ENCODE peak calls at places on chromosome 4, in five cellular contexts. M is CD8-positive, alpha-beta T cell; W is lung; V is endothelial cell of umbilical vein; F is breast epithelium. Y is an unnamed sample.
A peak's percentile ranks its signal among the peaks of the same experiment; 100 is the strongest.

GRCh38 chr4:39054497-39054896 is 7.5 kb upstream of the KLHL5 start:
- DNase-seq in W (no peak), V (no peak), M (no peak), F (no peak), Y (no peak)

GRCh38 chr4:111064342-111064993 is 441.6 kb upstream of the PITX2 start:
- DNase-seq in F (no peak), V (no peak), W (no peak), M (no peak), Y (no peak)

GRCh38 chr4:54525602-54526001 is 132.2 kb upstream of the KIT start:
- DNase-seq in V (no peak), F (peak; percentile 73), W (no peak), M (no peak), Y (no peak)

GRCh38 chr4:83852085-83852451 is 316.2 kb downstream of the GPAT3 start:
- DNase-seq in F (no peak), W (no peak), V (no peak), M (no peak), Y (no peak)

GRCh38 chr4:107989162-107989536 is 540 bp upstream of the HADH start:
- DNase-seq in V (no peak), M (no peak), W (no peak), F (no peak), Y (no peak)

GRCh38 chr4:99679204-99679603 is 21.6 kb upstream of the C4orf54 start:
- DNase-seq in V (no peak), W (no peak), F (no peak), M (no peak), Y (peak; percentile 34)

GRCh38 chr4:152817331-152817730 is 37.6 kb downstream of the ARFIP1 start:
- DNase-seq in F (no peak), M (no peak), V (peak; percentile 49), W (no peak), Y (no peak)

GRCh38 chr4:4424499-4425115 is 37.7 kb downstream of the NSG1 start:
- DNase-seq in F (no peak), W (no peak), M (peak; percentile 23), V (no peak), Y (no peak)

GRCh38 chr4:17502764-17503163 is 9.1 kb downstream of the QDPR start:
- DNase-seq in M (no peak), W (no peak), V (no peak), F (no peak), Y (no peak)

GRCh38 chr4:182547435-182547834 is 304.2 kb downstream of the TENM3 start:
- DNase-seq in M (no peak), V (no peak), F (no peak), W (no peak), Y (no peak)

GRCh38 chr4:73704314-73705055 is 35.9 kb upstream of the CXCL8 start:
- DNase-seq in V (peak; percentile 99), F (peak; percentile 71), W (peak; percentile 82), M (no peak), Y (no peak)

GRCh38 chr4:89751416-89751815 is 85.5 kb downstream of the SNCA start:
- DNase-seq in V (no peak), W (no peak), F (no peak), M (no peak), Y (no peak)

GRCh38 chr4:121177238-121178137 is 13.4 kb upstream of the TNIP3 start:
- DNase-seq in F (no peak), W (no peak), V (no peak), M (no peak), Y (no peak)

GRCh38 chr4:168645933-168646768 is 149.3 kb downstream of the PALLD start:
- DNase-seq in W (no peak), M (no peak), F (no peak), V (no peak), Y (peak; percentile 40)

GRCh38 chr4:150782921-150783320 is 201.0 kb downstream of the MAB21L2 start:
- DNase-seq in V (peak; percentile 28), M (no peak), F (no peak), W (no peak), Y (no peak)

GRCh38 chr4:152944678-152945320 is 8.7 kb downstream of the FHDC1 start:
- DNase-seq in M (no peak), W (no peak), V (no peak), F (no peak), Y (no peak)

GRCh38 chr4:95151255-95151654 is 393.5 kb downstream of the BMPR1B start:
- DNase-seq in V (no peak), W (no peak), M (no peak), F (no peak), Y (no peak)

GRCh38 chr4:78560296-78560963 is 8.9 kb downstream of the ANXA3 start:
- DNase-seq in M (no peak), V (peak; percentile 88), F (no peak), W (no peak), Y (peak; percentile 27)

GRCh38 chr4:17809667-17810066 is 890 bp downstream of the DCAF16 start:
- DNase-seq in W (no peak), V (peak; percentile 14), M (no peak), F (no peak), Y (no peak)

GRCh38 chr4:2829321-2829932 is 14.2 kb upstream of the ADD1 start:
- DNase-seq in F (no peak), W (no peak), M (no peak), V (no peak), Y (no peak)

GRCh38 chr4:5899396-5899795 is 6.5 kb upstream of the CRMP1 start:
- DNase-seq in F (no peak), W (no peak), V (no peak), M (no peak), Y (no peak)

GRCh38 chr4:146269228-146269653 is 54.9 kb downstream of the REELD1 start:
- DNase-seq in F (no peak), V (no peak), W (no peak), M (no peak), Y (no peak)

DNA sequence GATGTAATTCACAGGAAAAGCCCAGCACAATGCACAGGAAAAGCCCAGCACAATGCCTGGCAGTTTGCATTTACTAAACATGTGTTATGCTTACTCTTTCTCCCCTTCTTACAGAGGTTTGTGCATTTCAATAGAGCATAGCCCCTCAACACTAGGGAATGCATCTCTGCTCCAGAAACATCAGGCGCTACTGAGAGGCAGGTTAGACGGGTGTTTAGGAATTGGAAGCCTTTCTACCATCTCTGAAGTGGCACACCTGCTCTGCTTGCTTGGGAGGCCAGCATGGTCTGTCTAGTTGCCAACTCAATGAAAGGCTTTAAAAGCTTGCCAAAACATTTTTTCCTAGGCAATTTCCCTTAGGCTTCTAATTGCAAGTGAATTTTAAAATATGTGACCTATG is 55.7 kb downstream of the GRID2 start:
- DNase-seq in V (peak; percentile 1), W (no peak), M (no peak), F (no peak), Y (no peak)
- H3K27ac ChIP-seq in V (no peak overlapping the region), W (no peak overlapping the region), M (no peak overlapping the region), F (no peak overlapping the region), Y (no peak overlapping the region)

DNA sequence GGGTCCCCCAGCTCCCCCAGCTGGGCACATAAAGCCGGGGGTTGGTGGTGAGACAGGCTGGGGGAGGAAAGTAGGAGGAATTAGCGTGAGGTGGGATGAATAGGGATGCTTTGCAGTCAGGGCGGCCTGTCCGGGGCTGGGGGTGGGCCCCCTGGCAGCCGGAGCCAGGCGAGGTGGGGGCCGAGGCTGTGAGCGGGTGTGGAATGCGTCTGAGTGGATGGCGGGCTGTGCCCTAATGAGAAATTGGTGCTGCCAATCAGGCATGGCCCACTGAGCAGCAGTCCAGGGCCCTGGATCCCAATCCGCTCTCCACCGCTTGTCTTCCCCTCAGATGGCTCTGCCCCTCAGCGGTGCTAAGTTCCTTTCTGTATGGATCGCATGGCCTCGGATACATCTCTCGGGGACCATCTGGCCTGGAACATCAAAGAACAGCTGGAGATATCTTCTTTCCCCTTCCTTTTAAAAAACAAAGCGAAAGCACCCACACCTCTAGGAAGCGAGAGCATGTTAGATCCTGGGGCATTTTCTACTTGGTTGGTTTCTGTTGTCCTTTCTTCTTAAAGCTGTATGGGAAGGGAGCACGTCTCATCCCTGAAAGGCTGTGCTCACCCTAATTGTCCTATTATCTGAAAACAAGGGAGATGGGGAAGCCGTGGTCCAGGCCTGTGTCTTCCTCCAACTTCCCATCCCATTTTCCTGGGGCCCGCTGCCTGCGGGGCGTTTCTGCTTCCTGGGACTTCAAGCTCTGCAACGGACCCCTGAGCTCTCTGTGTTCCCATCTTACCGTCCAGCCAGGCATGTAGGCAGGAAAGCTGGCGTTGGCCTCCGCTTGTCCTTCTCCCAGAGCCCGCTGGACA is 106.9 kb downstream of the SORCS2 start:
- DNase-seq in M (no peak), V (no peak), W (no peak), F (no peak), Y (no peak)
- TF ChIP-seq CTCF in M (no peak), V (no peak), W (no peak), F (no peak), Y (no peak)

DNA sequence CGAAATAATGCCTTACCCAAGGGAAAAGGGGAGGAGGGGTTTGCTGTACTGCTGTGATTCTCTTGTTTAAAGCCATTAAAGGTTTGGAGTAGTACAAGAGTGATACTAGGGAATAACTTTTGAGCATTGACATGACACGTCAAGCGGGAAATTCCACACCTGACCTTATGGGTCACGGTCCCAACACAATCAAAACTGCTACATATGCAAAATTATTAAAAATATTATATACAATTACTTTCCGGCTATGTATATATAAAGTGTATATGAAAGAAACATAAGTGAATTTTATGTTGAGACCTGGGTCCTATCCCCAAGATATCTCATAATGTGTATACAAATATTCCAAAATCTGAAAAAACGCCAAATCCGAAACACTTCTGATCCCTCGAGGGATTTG is 21.0 kb downstream of the FNIP2 start:
- DNase-seq in F (no peak), M (no peak), W (no peak), V (no peak), Y (no peak)
- H3K4me1 ChIP-seq in F (peaks cover 9% of the 10 kb centered on the region), M (no peaks in the 10 kb centered on the region), W (peaks cover 9% of the 10 kb centered on the region), V (peaks cover 25% of the 10 kb centered on the region), Y (peaks cover 8% of the 10 kb centered on the region)

GRCh38 chr4:1290165-1290977 is 680 bp downstream of the MAEA start:
- DNase-seq in W (no peak), M (no peak), V (peak; percentile 23), F (no peak), Y (no peak)

GRCh38 chr4:1291091-1291490 is 1.4 kb downstream of the MAEA start:
- DNase-seq in W (no peak), M (no peak), F (no peak), V (no peak), Y (no peak)

GRCh38 chr4:1291996-1292702 is 2.5 kb downstream of the MAEA start:
- DNase-seq in M (no peak), W (no peak), F (no peak), V (no peak), Y (no peak)

GRCh38 chr4:1288786-1289185 is 905 bp upstream of the MAEA start:
- DNase-seq in V (no peak), M (no peak), W (no peak), F (no peak), Y (no peak)

DNA sequence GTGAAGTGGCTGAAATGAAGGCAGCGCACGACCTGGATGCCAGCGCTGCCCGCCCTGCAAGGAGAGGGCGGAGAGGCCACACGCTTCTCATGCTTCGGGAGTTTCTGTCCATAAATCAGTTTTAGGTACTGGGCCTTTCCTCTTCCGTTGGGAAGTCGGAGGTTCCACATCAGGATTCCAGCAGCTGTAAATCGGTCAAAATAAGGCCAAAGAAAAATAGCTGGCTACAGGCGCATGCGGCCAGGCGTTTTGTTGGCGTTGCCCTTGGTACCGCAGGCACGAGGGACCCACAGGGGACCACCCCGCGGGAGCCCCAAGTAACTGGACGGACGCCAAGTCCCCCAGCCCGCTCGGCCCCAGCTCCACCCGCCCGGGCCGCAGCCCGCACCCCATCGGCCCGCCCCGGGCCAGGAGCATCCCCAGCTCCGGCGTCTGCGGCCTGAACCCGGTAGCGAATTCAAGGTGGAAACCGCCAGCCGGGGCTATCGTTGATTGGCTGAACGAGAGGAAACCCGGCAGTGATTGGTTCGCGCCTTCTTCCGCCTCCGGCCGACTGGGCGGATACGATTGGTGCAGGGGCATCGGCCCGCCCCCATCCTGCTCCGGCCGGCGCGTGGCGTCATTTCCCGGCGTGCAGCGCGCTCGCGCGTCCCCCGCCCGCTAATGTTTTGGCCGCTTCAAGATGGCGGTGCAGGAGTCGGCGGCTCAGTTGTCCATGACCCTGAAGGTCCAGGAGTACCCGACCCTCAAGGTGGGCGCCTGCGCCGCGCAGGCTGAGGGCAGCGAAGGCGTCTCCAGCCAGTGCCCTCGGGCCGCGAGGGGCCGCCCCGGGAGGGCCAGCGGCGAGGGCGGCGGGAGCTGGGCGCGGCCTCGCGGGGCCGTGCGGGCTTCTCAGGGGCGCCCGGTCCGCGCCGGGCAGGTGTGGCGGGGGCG is at the start of gene MAEA:
- DNase-seq in V (peak; percentile 98), M (peak; percentile 98), W (peak; percentile 97), F (peak; percentile 97), Y (peak; percentile 97)
- H3K27ac ChIP-seq in V (peak within 1 kb of the TSS; percentile 67), M (peak within 1 kb of the TSS; percentile 80), W (peak within 1 kb of the TSS; percentile 93), F (peak within 1 kb of the TSS; percentile 93), Y (peak within 1 kb of the TSS; percentile 96)